ENCODE peak calls at places on chromosomes 13 and 19, in four cellular contexts. One of them, this sample, is unnamed.

GRCh38 chr13:19888799-19889198 is 25.4 kb upstream of the ZMYM5 start:
- DNase-seq in stimulated activated CD4-positive, alpha-beta T cell treated with anti-CD3 and anti-CD28 coated beads, TNF-alpha, amount 100 ng/mL, for 48 hours: no peak
- DNase-seq in Calu3: no peak
- DNase-seq in naive B cell: no peak
- DNase-seq in this sample: no peak

GRCh38 chr19:6066661-6067646 is 43.3 kb downstream of the RFX2 start:
- DNase-seq in stimulated activated CD4-positive, alpha-beta T cell treated with anti-CD3 and anti-CD28 coated beads, TNF-alpha, amount 100 ng/mL, for 48 hours: no peak
- DNase-seq in Calu3: peak; percentile 85
- DNase-seq in naive B cell: no peak
- DNase-seq in this sample: peak; percentile 91

GRCh38 chr19:44643605-44644390 is at the start of gene PVR:
- DNase-seq in stimulated activated CD4-positive, alpha-beta T cell treated with anti-CD3 and anti-CD28 coated beads, TNF-alpha, amount 100 ng/mL, for 48 hours: peak; percentile 24
- DNase-seq in Calu3: peak; percentile 92
- DNase-seq in naive B cell: no peak
- DNase-seq in this sample: no peak

GRCh38 chr13:80030491-80030890 is 310.4 kb downstream of the SPRY2 start:
- DNase-seq in stimulated activated CD4-positive, alpha-beta T cell treated with anti-CD3 and anti-CD28 coated beads, TNF-alpha, amount 100 ng/mL, for 48 hours: no peak
- DNase-seq in Calu3: peak; percentile 22
- DNase-seq in naive B cell: no peak
- DNase-seq in this sample: no peak

GRCh38 chr19:5147971-5148793 is 179.3 kb downstream of the KDM4B start:
- DNase-seq in stimulated activated CD4-positive, alpha-beta T cell treated with anti-CD3 and anti-CD28 coated beads, TNF-alpha, amount 100 ng/mL, for 48 hours: no peak
- DNase-seq in Calu3: no peak
- DNase-seq in naive B cell: no peak
- DNase-seq in this sample: no peak

GRCh38 chr13:41418027-41418426 is 39.3 kb upstream of the RGCC start:
- DNase-seq in stimulated activated CD4-positive, alpha-beta T cell treated with anti-CD3 and anti-CD28 coated beads, TNF-alpha, amount 100 ng/mL, for 48 hours: no peak
- DNase-seq in Calu3: no peak
- DNase-seq in naive B cell: no peak
- DNase-seq in this sample: peak; percentile 83

GRCh38 chr19:44003461-44004134 is 841 bp downstream of the ZNF230 start:
- DNase-seq in stimulated activated CD4-positive, alpha-beta T cell treated with anti-CD3 and anti-CD28 coated beads, TNF-alpha, amount 100 ng/mL, for 48 hours: no peak
- DNase-seq in Calu3: peak; percentile 20
- DNase-seq in naive B cell: no peak
- DNase-seq in this sample: no peak

GRCh38 chr13:99282264-99283231 is 24.4 kb upstream of the GPR18 start:
- DNase-seq in stimulated activated CD4-positive, alpha-beta T cell treated with anti-CD3 and anti-CD28 coated beads, TNF-alpha, amount 100 ng/mL, for 48 hours: no peak
- DNase-seq in Calu3: no peak
- DNase-seq in naive B cell: peak; percentile 74
- DNase-seq in this sample: no peak

GRCh38 chr19:46860846-46861690 is at the start of gene ARHGAP35:
- DNase-seq in stimulated activated CD4-positive, alpha-beta T cell treated with anti-CD3 and anti-CD28 coated beads, TNF-alpha, amount 100 ng/mL, for 48 hours: peak; percentile 77
- DNase-seq in Calu3: no peak
- DNase-seq in naive B cell: no peak
- DNase-seq in this sample: no peak

GRCh38 chr13:79973533-79973963 is 367.4 kb downstream of the SPRY2 start:
- DNase-seq in stimulated activated CD4-positive, alpha-beta T cell treated with anti-CD3 and anti-CD28 coated beads, TNF-alpha, amount 100 ng/mL, for 48 hours: no peak
- DNase-seq in Calu3: no peak
- DNase-seq in naive B cell: no peak
- DNase-seq in this sample: no peak

GRCh38 chr19:51125421-51126075 is 842 bp downstream of the SIGLEC9 start:
- DNase-seq in stimulated activated CD4-positive, alpha-beta T cell treated with anti-CD3 and anti-CD28 coated beads, TNF-alpha, amount 100 ng/mL, for 48 hours: no peak
- DNase-seq in Calu3: no peak
- DNase-seq in naive B cell: no peak
- DNase-seq in this sample: no peak

GRCh38 chr19:34274284-34274826 is 20.0 kb downstream of the GARRE1 start:
- DNase-seq in stimulated activated CD4-positive, alpha-beta T cell treated with anti-CD3 and anti-CD28 coated beads, TNF-alpha, amount 100 ng/mL, for 48 hours: no peak
- DNase-seq in Calu3: no peak
- DNase-seq in naive B cell: no peak
- DNase-seq in this sample: no peak

GRCh38 chr19:46283771-46284170 is 13.1 kb upstream of the HIF3A start:
- DNase-seq in stimulated activated CD4-positive, alpha-beta T cell treated with anti-CD3 and anti-CD28 coated beads, TNF-alpha, amount 100 ng/mL, for 48 hours: no peak
- DNase-seq in Calu3: no peak
- DNase-seq in naive B cell: no peak
- DNase-seq in this sample: no peak

GRCh38 chr13:94433055-94433947 is 46.2 kb downstream of the DCT start:
- DNase-seq in stimulated activated CD4-positive, alpha-beta T cell treated with anti-CD3 and anti-CD28 coated beads, TNF-alpha, amount 100 ng/mL, for 48 hours: no peak
- DNase-seq in Calu3: no peak
- DNase-seq in naive B cell: peak; percentile 12
- DNase-seq in this sample: no peak

GRCh38 chr19:39409886-39410619 is 2.4 kb upstream of the PLEKHG2 start:
- DNase-seq in stimulated activated CD4-positive, alpha-beta T cell treated with anti-CD3 and anti-CD28 coated beads, TNF-alpha, amount 100 ng/mL, for 48 hours: no peak
- DNase-seq in Calu3: peak; percentile 71
- DNase-seq in naive B cell: peak; percentile 93
- DNase-seq in this sample: no peak

GRCh38 chr13:97140611-97141010 is 81.5 kb upstream of the MBNL2 start:
- DNase-seq in stimulated activated CD4-positive, alpha-beta T cell treated with anti-CD3 and anti-CD28 coated beads, TNF-alpha, amount 100 ng/mL, for 48 hours: no peak
- DNase-seq in Calu3: no peak
- DNase-seq in naive B cell: no peak
- DNase-seq in this sample: no peak

GRCh38 chr13:95858286-95859075 is 181.5 kb downstream of the DNAJC3 start:
- DNase-seq in stimulated activated CD4-positive, alpha-beta T cell treated with anti-CD3 and anti-CD28 coated beads, TNF-alpha, amount 100 ng/mL, for 48 hours: no peak
- DNase-seq in Calu3: no peak
- DNase-seq in naive B cell: no peak
- DNase-seq in this sample: no peak

GRCh38 chr19:2329528-2329927 is 1.0 kb downstream of the SPPL2B start:
- DNase-seq in stimulated activated CD4-positive, alpha-beta T cell treated with anti-CD3 and anti-CD28 coated beads, TNF-alpha, amount 100 ng/mL, for 48 hours: no peak
- DNase-seq in Calu3: no peak
- DNase-seq in naive B cell: no peak
- DNase-seq in this sample: no peak

GRCh38 chr13:79228972-79229371 is 177.1 kb downstream of the RBM26 start:
- DNase-seq in stimulated activated CD4-positive, alpha-beta T cell treated with anti-CD3 and anti-CD28 coated beads, TNF-alpha, amount 100 ng/mL, for 48 hours: no peak
- DNase-seq in Calu3: peak; percentile 11
- DNase-seq in naive B cell: no peak
- DNase-seq in this sample: no peak

GRCh38 chr13:49540552-49540951 is 44.8 kb downstream of the PHF11 start:
- DNase-seq in stimulated activated CD4-positive, alpha-beta T cell treated with anti-CD3 and anti-CD28 coated beads, TNF-alpha, amount 100 ng/mL, for 48 hours: no peak
- DNase-seq in Calu3: no peak
- DNase-seq in naive B cell: peak; percentile 9
- DNase-seq in this sample: no peak

GRCh38 chr13:72530471-72530870 is 197.0 kb downstream of the MZT1 start:
- DNase-seq in stimulated activated CD4-positive, alpha-beta T cell treated with anti-CD3 and anti-CD28 coated beads, TNF-alpha, amount 100 ng/mL, for 48 hours: no peak
- DNase-seq in Calu3: no peak
- DNase-seq in naive B cell: no peak
- DNase-seq in this sample: no peak

GRCh38 chr19:19258589-19259338 is 14.3 kb downstream of the TM6SF2 start:
- DNase-seq in stimulated activated CD4-positive, alpha-beta T cell treated with anti-CD3 and anti-CD28 coated beads, TNF-alpha, amount 100 ng/mL, for 48 hours: no peak
- DNase-seq in Calu3: no peak
- DNase-seq in naive B cell: no peak
- DNase-seq in this sample: no peak

This sample was measured in BJ.